ENCODE peak calls at places on chromosomes 4 and X, in four cellular contexts. V is tibial nerve; X is epithelial cell of esophagus; L is CD8-positive, alpha-beta memory T cell. K is an unnamed sample.

GRCh38 chrX:39896951-39897740 is 200.6 kb downstream of the BCOR start:
- DNase-seq in L (no peak), X (peak), V (no peak), K (no peak)

GRCh38 chr4:22500128-22500611 is 15.7 kb downstream of the ADGRA3 start:
- DNase-seq in V (no peak), X (peak), L (no peak), K (no peak)

GRCh38 chr4:7652906-7653305 is 218.2 kb upstream of the PSAPL1 start:
- DNase-seq in L (no peak), X (no peak), V (no peak), K (no peak)

GRCh38 chr4:74426101-74426500 is 18.8 kb upstream of the AREG start:
- DNase-seq in V (no peak), L (no peak), X (peak), K (no peak)

GRCh38 chr4:148436512-148436911 is 5.7 kb downstream of the NR3C2 start:
- DNase-seq in X (no peak), L (no peak), V (no peak), K (no peak)

GRCh38 chrX:102651242-102651967 is at the start of gene GPRASP1:
- DNase-seq in L (peak), V (peak), X (no peak), K (no peak)

GRCh38 chr4:95431678-95432077 is 117.1 kb downstream of the UNC5C start:
- DNase-seq in L (no peak), V (no peak), X (no peak), K (no peak)

GRCh38 chr4:6470502-6471302 is 1.7 kb downstream of the PPP2R2C start:
- DNase-seq in L (no peak), V (peak), X (peak), K (no peak)

GRCh38 chr4:118935819-118936218 is 47.2 kb downstream of the SYNPO2 start:
- DNase-seq in L (no peak), V (no peak), X (no peak), K (no peak)

GRCh38 chr4:113773014-113773413 is 11.5 kb upstream of the CAMK2D start:
- DNase-seq in V (no peak), X (no peak), L (no peak), K (no peak)

GRCh38 chr4:97646997-97647396 is 496.3 kb downstream of the STPG2 start:
- DNase-seq in X (peak), L (no peak), V (no peak), K (no peak)

GRCh38 chr4:110510955-110511544 is 35.1 kb downstream of the ENPEP start:
- DNase-seq in L (peak), X (peak), V (no peak), K (no peak)

GRCh38 chrX:44873415-44874270 is 655 bp downstream of the KDM6A start:
- DNase-seq in V (peak), X (peak), L (peak), K (no peak)

GRCh38 chr4:8016527-8016926 is 76.9 kb upstream of the AFAP1 start:
- DNase-seq in X (no peak), L (no peak), V (no peak), K (no peak)

DNA sequence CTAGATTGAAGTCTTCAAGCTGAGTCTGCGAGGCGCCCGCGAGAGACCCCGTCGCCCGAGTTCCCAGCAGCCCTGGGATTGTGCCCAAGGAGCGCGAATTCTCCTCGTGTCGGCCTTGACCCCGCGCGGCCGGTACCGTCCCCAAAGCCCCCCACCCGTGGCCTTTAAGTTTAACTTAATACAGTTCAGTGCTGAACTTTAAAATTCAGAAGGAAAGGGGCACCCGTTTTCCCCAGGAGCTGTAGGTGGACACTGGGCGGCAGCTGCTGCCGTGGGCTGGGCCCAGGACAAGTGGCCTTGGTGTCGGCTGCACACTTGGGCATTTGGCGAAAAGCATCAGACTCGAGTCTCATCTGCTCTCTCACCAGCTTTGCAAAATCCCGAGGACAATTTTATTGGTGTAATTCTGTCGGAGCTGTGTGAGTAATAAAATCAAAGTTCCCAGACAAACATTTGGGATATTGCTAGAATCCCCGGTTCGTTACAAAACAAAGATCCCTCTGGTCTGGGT is 634 bp downstream of the CWH43 start:
- DNase-seq in X (no peak), L (no peak), V (no peak), K (no peak)
- H3K4me3 ChIP-seq in X (peak), L (no peak), V (no peak), K (no peak)

GRCh38 chr4:10023806-10024205 is 2.5 kb upstream of the SLC2A9 start:
- DNase-seq in L (no peak), V (no peak), X (peak), K (no peak)
- H3K4me3 ChIP-seq in L (no peak), V (no peak), X (no peak), K (no peak)

GRCh38 chrX:130105226-130105625 is 5.1 kb downstream of the ELF4 start:
- DNase-seq in L (no peak), X (no peak), V (no peak), K (no peak)
- H3K4me3 ChIP-seq in L (no peak), X (no peak), V (no peak), K (no peak)

GRCh38 chr4:180394307-180394706 is 1848.9 kb upstream of the TENM3 start:
- DNase-seq in L (peak), V (no peak), X (no peak), K (no peak)
- H3K4me3 ChIP-seq in L (no peak), V (no peak), X (no peak), K (no peak)

GRCh38 chr4:164313899-164314298 is 440.0 kb upstream of the SMIM31 start:
- DNase-seq in X (no peak), V (no peak), L (no peak), K (no peak)

GRCh38 chr4:164318350-164318749 is 435.6 kb upstream of the SMIM31 start:
- DNase-seq in V (no peak), X (no peak), L (no peak), K (no peak)

GRCh38 chr4:164307262-164307661 is 446.7 kb upstream of the SMIM31 start:
- DNase-seq in V (no peak), X (no peak), L (no peak), K (no peak)

DNA sequence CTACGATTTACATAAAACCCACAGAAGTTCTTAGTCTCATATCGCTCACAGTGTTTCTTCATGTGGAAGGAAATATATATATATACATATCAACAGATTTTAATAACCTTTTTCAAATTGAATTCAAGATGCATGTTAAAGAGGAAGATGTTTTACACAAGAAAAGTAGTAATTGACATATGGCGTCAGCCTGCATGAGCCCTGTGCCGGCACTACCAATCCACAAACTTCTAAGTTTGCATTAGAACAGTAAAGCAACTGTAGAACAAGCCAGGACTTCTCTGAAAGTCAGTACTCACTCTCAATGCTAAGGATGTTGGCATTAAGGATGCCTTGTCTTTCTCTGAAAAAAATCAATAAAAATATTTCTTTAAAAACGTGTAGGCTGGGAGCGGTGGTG is 441.3 kb upstream of the SMIM31 start:
- DNase-seq in V (no peak), X (no peak), L (no peak), K (no peak)
- H3K4me3 ChIP-seq in V (no peak), X (no peak), L (no peak), K (no peak)

GRCh38 chrX:104564921-104565703 is 887 bp upstream of the IL1RAPL2 start:
- DNase-seq in L (no peak), V (no peak), X (peak), K (no peak)

GRCh38 chrX:104567506-104567905 is 1.5 kb downstream of the IL1RAPL2 start:
- DNase-seq in L (no peak), V (no peak), X (no peak), K (no peak)

GRCh38 chrX:104565791-104566687 is at the start of gene IL1RAPL2:
- DNase-seq in V (no peak), L (no peak), X (peak), K (no peak)

GRCh38 chrX:104568304-104568915 is 2.4 kb downstream of the IL1RAPL2 start:
- DNase-seq in V (no peak), X (no peak), L (no peak), K (no peak)

DNA sequence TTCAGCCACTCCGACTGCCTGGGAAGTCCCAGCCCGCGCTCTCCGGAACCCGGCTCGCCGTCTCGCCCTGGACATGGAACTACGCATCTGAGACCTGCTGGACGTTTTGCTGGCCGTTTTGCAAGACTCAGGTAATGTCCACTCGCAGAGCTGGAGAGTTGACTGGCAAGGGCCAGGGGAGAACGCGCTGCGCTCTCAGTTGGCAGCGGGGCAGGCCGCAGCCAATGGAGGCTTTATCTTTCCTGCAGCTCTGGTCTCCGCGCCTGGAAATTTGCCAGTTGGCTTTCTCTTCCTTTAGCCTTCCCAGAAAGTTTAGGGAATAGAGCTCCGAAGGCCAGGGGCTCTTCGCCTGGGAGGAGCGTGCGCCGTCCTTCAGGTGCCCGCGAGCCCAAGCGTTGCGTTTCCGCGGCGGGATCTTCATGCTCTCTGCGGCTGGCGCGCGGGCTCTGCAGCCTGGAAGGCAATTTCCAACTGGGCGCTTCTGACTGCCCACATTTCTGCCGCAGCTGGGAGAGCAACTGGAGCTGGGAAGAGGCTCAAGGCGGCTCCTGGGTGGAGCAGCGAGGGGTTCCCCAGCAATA is 1.0 kb downstream of the IL1RAPL2 start:
- DNase-seq in V (no peak), L (no peak), X (peak), K (no peak)
- H3K4me3 ChIP-seq in V (peak), L (no peak), X (no peak), K (no peak)